ENCODE peak calls at places on chromosomes 7 and 10, in nine cellular contexts. G is foreskin melanocyte; E is CD8-positive, alpha-beta memory T cell; S is stimulated activated CD4-positive, alpha-beta T cell treated with anti-CD3 and anti-CD28 coated beads, Interleukin-1b, Interleukin-23, amount 100 ng/mL, for 4 hours; L is NCI-H774; M is coronary artery; X is neural crest cell; Y is activated CD4-positive, CD25-positive, alpha-beta regulatory T cell treated with anti-CD3 and anti-CD28 coated beads, Interleukin-2, amount 50 U/mL, for 72 hours; U is fibroblast of lung. O is an unnamed sample.

GRCh38 chr7:96479015-96479645 is 157.2 kb upstream of the SLC25A13 start:
- DNase-seq in Y (no peak), S (no peak), G (no peak), M (no peak), E (no peak), L (no peak), X (no peak), U (peak), O (no peak)

GRCh38 chr7:90262438-90262837 is 17.5 kb downstream of the CFAP69 start:
- DNase-seq in X (no peak), G (no peak), E (peak), U (peak), Y (no peak), L (no peak), M (no peak), S (no peak), O (no peak)

GRCh38 chr10:79376078-79376628 is 28.9 kb downstream of the PPIF start:
- DNase-seq in M (no peak), L (no peak), E (no peak), X (no peak), Y (peak), U (no peak), G (no peak), S (no peak), O (no peak)

GRCh38 chr7:114799522-114800133 is 122.3 kb upstream of the MDFIC start:
- DNase-seq in X (no peak), L (no peak), Y (no peak), G (no peak), U (no peak), E (no peak), M (no peak), S (no peak), O (no peak)

GRCh38 chr10:110118891-110119621 is 88.3 kb upstream of the MXI1 start:
- DNase-seq in E (no peak), U (no peak), Y (no peak), X (no peak), S (no peak), G (no peak), M (no peak), L (no peak), O (no peak)

GRCh38 chr7:46414946-46415345 is 493.9 kb upstream of the IGFBP3 start:
- DNase-seq in U (no peak), X (no peak), S (no peak), M (no peak), E (no peak), L (no peak), G (no peak), Y (no peak), O (no peak)

GRCh38 chr7:121547341-121548092 is 151.4 kb upstream of the FAM3C start:
- DNase-seq in Y (no peak), E (peak), X (no peak), G (peak), S (no peak), L (peak), U (peak), M (no peak), O (peak)

GRCh38 chr7:44313621-44314031 is 11.8 kb downstream of the CAMK2B start:
- DNase-seq in L (no peak), X (no peak), G (no peak), E (no peak), U (no peak), S (no peak), Y (no peak), M (no peak), O (no peak)

GRCh38 chr7:48009257-48009656 is 19.6 kb downstream of the SUN3 start:
- DNase-seq in Y (no peak), M (no peak), L (no peak), S (no peak), U (no peak), E (no peak), G (no peak), X (no peak), O (no peak)

GRCh38 chr7:115267503-115267902 is 345.6 kb downstream of the MDFIC start:
- DNase-seq in S (no peak), X (no peak), Y (no peak), L (no peak), G (no peak), U (no peak), M (no peak), E (no peak), O (no peak)

GRCh38 chr7:89029864-89030263 is 234.3 kb upstream of the TEX47 start:
- DNase-seq in M (no peak), E (no peak), X (no peak), U (no peak), L (no peak), S (no peak), Y (no peak), G (peak), O (no peak)

GRCh38 chr7:149254181-149254858 is 7.7 kb upstream of the ZNF783 start:
- DNase-seq in Y (no peak), L (no peak), E (no peak), G (no peak), U (no peak), S (no peak), X (no peak), M (no peak), O (no peak)

GRCh38 chr10:84108797-84109196 is 30.5 kb upstream of the GHITM start:
- DNase-seq in U (no peak), M (no peak), E (no peak), X (no peak), Y (no peak), G (no peak), L (no peak), S (no peak), O (no peak)

GRCh38 chr7:102856036-102856435 is 56.8 kb upstream of the LRRC17 start:
- DNase-seq in G (no peak), M (no peak), U (no peak), L (no peak), S (no peak), Y (no peak), E (no peak), X (no peak), O (no peak)

GRCh38 chr10:52539463-52539862 is 225.4 kb downstream of the DKK1 start:
- DNase-seq in E (no peak), X (no peak), G (no peak), Y (no peak), U (no peak), L (no peak), S (no peak), M (no peak), O (no peak)

GRCh38 chr7:157570531-157571200 is 233.9 kb downstream of the DNAJB6 start:
- DNase-seq in M (no peak), S (no peak), G (no peak), U (no peak), Y (no peak), E (no peak), X (no peak), L (no peak), O (no peak)

GRCh38 chr7:66921918-66922486 is 977 bp downstream of the TMEM248 start:
- DNase-seq in X (no peak), S (no peak), E (peak), Y (no peak), G (no peak), U (no peak), M (no peak), L (no peak), O (peak)

GRCh38 chr7:112869111-112869774 is 79.0 kb upstream of the TMEM168 start:
- DNase-seq in G (peak), M (no peak), X (peak), E (peak), L (no peak), S (peak), Y (peak), U (peak), O (peak)

O was measured in B cell.